ENCODE peak calls at places on chromosomes 5 and 9, in four cellular contexts. O is HCT116, P is AG04450, K is NT2/D1. Z is an unnamed sample.

GRCh38 chr5:172932313-172933017 is 26.8 kb upstream of the RPL26L1 start:
- DNase-seq in O (peak; percentile 10), P (no peak), K (peak; percentile 13), Z (no peak)

GRCh38 chr5:173303878-173304590 is 24.2 kb downstream of the STC2 start:
- DNase-seq in O (no peak), P (no peak), K (no peak), Z (no peak)

GRCh38 chr9:28073278-28073677 is 500.0 kb upstream of the C9orf72 start:
- DNase-seq in O (peak; percentile 15), P (no peak), K (peak; percentile 39), Z (peak; percentile 31)

GRCh38 chr9:121399883-121400607 is 30.0 kb upstream of the STOM start:
- DNase-seq in O (peak; percentile 74), P (peak; percentile 53), K (peak; percentile 58), Z (peak; percentile 37)

GRCh38 chr9:91177661-91178280 is 183.9 kb downstream of the AUH start:
- DNase-seq in O (no peak), P (no peak), K (no peak), Z (no peak)

GRCh38 chr9:134938346-134939079 is 20.8 kb upstream of the FCN1 start:
- DNase-seq in O (no peak), P (no peak), K (no peak), Z (no peak)

GRCh38 chr5:32539981-32540380 is 45.4 kb upstream of the SUB1 start:
- DNase-seq in O (no peak), P (no peak), K (no peak), Z (no peak)

GRCh38 chr5:98638701-98639100 is 134.8 kb upstream of the RGMB start:
- DNase-seq in O (no peak), P (no peak), K (no peak), Z (no peak)

GRCh38 chr9:121133104-121133816 is 58.5 kb downstream of the CNTRL start:
- DNase-seq in O (no peak), P (no peak), K (peak; percentile 36), Z (no peak)

GRCh38 chr5:56270058-56270457 is 36.9 kb upstream of the ANKRD55 start:
- DNase-seq in O (no peak), P (no peak), K (no peak), Z (no peak)

GRCh38 chr9:81562221-81563019 is 126.9 kb downstream of the TLE1 start:
- DNase-seq in O (peak; percentile 74), P (peak; percentile 41), K (no peak), Z (peak; percentile 98)

GRCh38 chr5:38540348-38540747 is 16.1 kb downstream of the LIFR start:
- DNase-seq in O (no peak), P (no peak), K (no peak), Z (peak; percentile 34)

GRCh38 chr5:180769821-180770220 is 30.0 kb upstream of the OR2Y1 start:
- DNase-seq in O (no peak), P (no peak), K (no peak), Z (no peak)

GRCh38 chr5:79263-79662 is 12.7 kb upstream of the PLEKHG4B start:
- DNase-seq in O (no peak), P (no peak), K (no peak), Z (no peak)

GRCh38 chr9:133942206-133942975 is 49.7 kb downstream of the VAV2 start:
- DNase-seq in O (no peak), P (no peak), K (no peak), Z (no peak)

GRCh38 chr9:18723366-18723765 is 249.4 kb downstream of the ADAMTSL1 start:
- DNase-seq in O (no peak), P (no peak), K (no peak), Z (no peak)

GRCh38 chr5:175811594-175811993 is 59.8 kb upstream of the CPLX2 start:
- DNase-seq in O (no peak), P (no peak), K (no peak), Z (no peak)

GRCh38 chr9:107929439-107929838 is 439.9 kb upstream of the KLF4 start:
- DNase-seq in O (no peak), P (no peak), K (no peak), Z (peak; percentile 59)

DNA sequence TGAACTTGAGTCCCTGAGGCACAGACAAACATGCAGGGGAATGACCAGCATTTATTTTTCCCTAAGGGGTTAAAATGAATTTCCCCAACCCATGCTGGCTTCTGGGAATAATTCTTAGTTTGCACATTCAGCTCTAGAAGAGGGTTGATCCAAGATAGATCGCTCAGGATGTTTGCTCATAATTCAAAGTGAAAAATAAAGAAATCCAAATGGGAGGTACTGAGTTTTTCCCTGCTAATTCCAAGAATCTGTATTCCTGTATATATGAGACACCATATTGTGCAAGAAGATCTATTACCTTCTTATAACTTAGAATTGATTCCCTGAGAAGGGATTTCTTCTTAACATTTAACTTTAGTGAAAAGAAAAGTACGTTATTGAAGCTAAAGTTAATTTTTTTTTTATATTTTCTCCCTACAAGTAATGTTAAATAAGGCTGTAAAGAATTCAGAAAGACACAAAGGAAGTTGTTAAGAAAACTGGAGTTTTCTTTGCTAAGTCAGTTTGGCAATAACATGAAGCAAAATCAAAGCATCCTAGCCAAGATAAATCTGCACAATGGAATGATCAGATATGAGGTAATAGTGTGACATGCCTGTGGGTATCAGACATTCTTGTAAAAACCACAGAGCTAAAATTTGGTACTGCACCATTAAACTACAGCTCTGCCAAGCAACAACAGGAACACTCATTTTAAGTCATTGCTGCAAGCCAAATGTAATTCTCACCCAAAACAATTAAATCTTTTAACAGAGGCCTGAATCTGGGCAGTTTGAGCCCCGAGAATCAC is 96.4 kb downstream of the VCAN start:
- DNase-seq in O (no peak), P (peak; percentile 70), K (no peak), Z (peak; percentile 77)
- H3K4me3 ChIP-seq in O (no peak overlapping the region), P (no peak overlapping the region), K (no peak overlapping the region), Z (no peak overlapping the region)

GRCh38 chr9:129486496-129487306 is 134.2 kb downstream of the C9orf50 start:
- DNase-seq in O (no peak), P (no peak), K (no peak), Z (no peak)
- H3K4me3 ChIP-seq in O (no peak overlapping the region), P (no peak overlapping the region), K (no peak overlapping the region), Z (no peak overlapping the region)

GRCh38 chr5:124655943-124656459 is 90.4 kb downstream of the ZNF608 start:
- DNase-seq in O (peak; percentile 78), P (peak; percentile 56), K (no peak), Z (peak; percentile 48)

GRCh38 chr5:124652514-124652819 is 94.0 kb downstream of the ZNF608 start:
- DNase-seq in O (no peak), P (no peak), K (no peak), Z (no peak)

GRCh38 chr5:124652892-124653441 is 93.5 kb downstream of the ZNF608 start:
- DNase-seq in O (no peak), P (no peak), K (no peak), Z (no peak)

GRCh38 chr5:124654418-124654817 is 92.0 kb downstream of the ZNF608 start:
- DNase-seq in O (no peak), P (no peak), K (no peak), Z (no peak)

DNA sequence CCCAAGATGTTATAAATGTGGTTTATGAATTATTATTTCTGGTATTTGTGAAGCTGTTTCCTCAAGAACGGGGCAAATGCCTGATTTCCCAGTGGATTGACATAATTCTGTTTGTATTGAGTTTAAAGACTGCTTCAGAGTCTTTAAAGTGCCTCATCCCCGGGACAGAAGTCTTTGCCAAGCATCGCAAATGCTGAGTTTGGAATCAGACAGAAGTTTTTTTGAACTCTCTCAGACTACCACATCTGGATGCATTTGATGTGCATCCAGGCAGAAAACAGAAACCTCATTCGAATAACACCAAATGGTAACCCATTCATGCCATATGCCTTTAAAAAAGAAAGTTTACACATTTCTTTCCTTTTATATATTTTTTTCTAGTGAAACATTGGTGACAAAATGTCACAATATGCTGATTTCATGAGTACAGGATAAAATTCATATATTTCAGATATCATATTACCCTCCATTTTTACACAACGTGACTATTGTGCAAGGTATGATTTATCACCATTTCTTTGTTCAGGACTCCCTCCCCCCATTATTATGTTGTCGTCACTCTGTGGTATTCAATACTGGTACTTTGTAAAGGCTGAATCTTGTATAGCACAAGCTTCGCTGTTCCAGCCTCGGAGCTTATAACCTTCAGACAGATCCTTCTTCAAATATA is 91.1 kb downstream of the ZNF608 start:
- DNase-seq in O (no peak), P (no peak), K (no peak), Z (no peak)
- H3K4me3 ChIP-seq in O (peak overlapping the region; percentile 47), P (no peak overlapping the region), K (no peak overlapping the region), Z (no peak overlapping the region)

DNA sequence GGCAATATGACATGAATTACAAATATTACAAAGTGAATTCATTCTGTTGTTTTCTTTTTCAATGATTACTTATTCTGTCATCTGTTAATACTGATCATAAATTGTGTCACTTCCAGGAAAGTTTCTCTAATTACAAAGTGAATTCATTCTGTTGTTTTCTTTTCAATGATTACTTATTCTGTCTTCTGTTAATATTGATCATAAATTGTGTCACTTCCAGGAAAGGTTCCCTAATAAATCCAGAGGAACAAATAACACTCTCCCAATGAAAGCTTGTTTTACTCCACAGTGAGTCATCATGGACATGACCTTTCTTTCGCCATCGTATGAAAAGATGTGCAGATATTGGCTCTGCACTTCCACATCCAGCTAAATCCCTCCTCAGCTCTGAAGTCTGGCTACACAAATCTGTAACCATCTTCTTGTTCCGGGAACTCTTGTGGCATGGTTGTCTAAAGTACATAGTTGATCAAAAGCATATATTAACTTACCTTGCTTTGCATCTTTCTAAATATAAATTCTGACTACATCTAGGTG is 297.1 kb upstream of the HAPLN1 start:
- DNase-seq in O (no peak), P (no peak), K (no peak), Z (no peak)
- H3K4me3 ChIP-seq in O (no peak overlapping the region), P (no peak overlapping the region), K (no peak overlapping the region), Z (no peak overlapping the region)

DNA sequence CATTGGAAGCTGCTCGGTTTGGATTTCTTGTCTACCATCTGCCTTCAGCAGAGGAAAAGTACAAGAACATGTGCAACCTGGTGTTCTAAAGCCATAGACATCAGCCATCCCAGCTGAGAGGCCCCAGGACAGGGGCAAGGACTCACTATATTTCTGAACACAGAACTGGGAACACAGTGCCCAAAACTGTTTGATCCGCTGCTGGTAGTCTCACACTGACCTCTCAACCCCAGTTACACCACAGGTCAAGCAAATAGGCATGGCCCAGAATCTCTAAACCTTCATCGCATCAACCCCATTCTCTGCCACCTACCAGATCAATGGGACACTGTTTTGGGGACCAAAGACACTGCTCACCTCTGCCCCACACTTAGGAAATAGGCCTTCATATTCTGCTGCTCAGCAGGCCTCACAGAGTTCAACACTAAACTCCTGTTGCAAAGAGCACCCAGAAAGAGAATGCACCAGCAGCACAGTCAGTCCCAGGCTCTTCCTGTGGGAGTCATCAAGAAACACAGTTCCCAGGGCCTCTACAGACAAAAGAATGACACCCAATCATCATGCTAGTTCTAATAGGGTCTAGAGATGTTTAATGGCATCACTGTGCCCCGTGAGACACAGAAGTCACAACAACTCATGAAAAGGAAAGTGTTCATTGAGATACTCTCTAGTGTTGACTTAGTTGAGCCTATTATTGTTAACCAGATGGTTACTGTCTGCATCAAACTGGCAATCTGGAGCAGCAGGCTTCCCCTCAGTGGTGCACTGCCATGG is 1.8 kb downstream of the KLHL3 start:
- DNase-seq in O (no peak), P (no peak), K (no peak), Z (no peak)
- H3K4me3 ChIP-seq in O (no peak overlapping the region), P (peak overlapping the region; percentile 66), K (peak overlapping the region; percentile 79), Z (peak overlapping the region; percentile 67)

GRCh38 chr5:42572313-42572712 is 149.1 kb downstream of the GHR start:
- DNase-seq in O (no peak), P (no peak), K (no peak), Z (no peak)
- H3K4me3 ChIP-seq in O (no peak overlapping the region), P (no peak overlapping the region), K (no peak overlapping the region), Z (no peak overlapping the region)

DNA sequence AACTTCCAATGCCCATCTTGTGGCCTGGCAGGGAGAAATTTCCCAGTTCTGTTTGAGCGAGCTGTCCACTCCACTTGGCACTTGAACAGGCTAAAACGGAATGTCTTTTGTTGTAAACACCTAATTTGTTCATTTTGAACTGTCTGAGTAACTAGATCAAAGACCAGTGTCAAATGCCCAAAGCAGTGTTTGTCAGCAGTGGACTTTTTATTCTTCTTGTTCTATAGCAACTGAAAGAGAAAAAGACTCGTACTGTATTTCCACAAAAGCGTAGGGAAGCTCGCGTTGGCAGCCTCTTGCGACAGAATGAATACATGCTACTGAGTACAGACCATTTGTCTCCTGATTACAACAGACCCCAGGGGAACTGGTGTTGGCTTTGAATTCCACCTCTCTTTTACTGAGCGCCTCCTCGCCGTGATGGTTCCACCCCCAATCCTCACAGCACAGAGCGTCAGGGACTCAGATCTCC is 601.8 kb upstream of the ZNF608 start:
- DNase-seq in O (no peak), P (no peak), K (peak; percentile 30), Z (no peak)
- H3K4me3 ChIP-seq in O (no peak overlapping the region), P (no peak overlapping the region), K (no peak overlapping the region), Z (no peak overlapping the region)